ENCODE peak calls at places on chromosome 13, in six cellular contexts. L, D, A, T, J and F are unnamed samples. For H3K4me1, the result is how much of the 10 kb centered on the place peaks cover.

GRCh38 chr13:112711528-112712265 is 21.9 kb downstream of the ATP11A start:
- DNase-seq in L (peak), D (peak), A (no peak), T (peak), J (peak), F (peak)

GRCh38 chr13:100875392-100876043 is 200.9 kb upstream of the TMTC4 start:
- DNase-seq in L (no peak), D (no peak), A (no peak), T (no peak), J (peak), F (no peak)

GRCh38 chr13:83515267-83515666 is 367.0 kb downstream of the SLITRK1 start:
- DNase-seq in L (no peak), D (no peak), A (no peak), T (no peak), J (peak), F (no peak)

GRCh38 chr13:41916173-41916954 is 44.5 kb downstream of the VWA8 start:
- DNase-seq in L (no peak), D (no peak), A (no peak), T (no peak), J (peak), F (no peak)

GRCh38 chr13:33945477-33945876 is 127.5 kb downstream of the RFC3 start:
- DNase-seq in L (no peak), D (no peak), A (no peak), T (no peak), J (no peak), F (no peak)

GRCh38 chr13:97125051-97125809 is 96.9 kb upstream of the MBNL2 start:
- DNase-seq in L (peak), D (peak), A (no peak), T (no peak), J (peak), F (no peak)

GRCh38 chr13:54029226-54029625 is 1000.6 kb downstream of the OLFM4 start:
- DNase-seq in L (no peak), D (no peak), A (no peak), T (no peak), J (no peak), F (no peak)

GRCh38 chr13:42337808-42338600 is 66.1 kb downstream of the AKAP11 start:
- DNase-seq in L (no peak), D (no peak), A (no peak), T (no peak), J (no peak), F (no peak)

GRCh38 chr13:52371736-52372247 is 34.2 kb downstream of the THSD1 start:
- DNase-seq in L (no peak), D (no peak), A (no peak), T (no peak), J (peak), F (no peak)

GRCh38 chr13:102556806-102557205 is 40.0 kb upstream of the TPP2 start:
- DNase-seq in L (no peak), D (no peak), A (no peak), T (no peak), J (no peak), F (no peak)

GRCh38 chr13:110817143-110817542 is 97.7 kb downstream of the ANKRD10 start:
- DNase-seq in L (no peak), D (no peak), A (no peak), T (no peak), J (no peak), F (no peak)

GRCh38 chr13:50419896-50420295 is 404.7 kb downstream of the KCNRG start:
- DNase-seq in L (no peak), D (peak), A (no peak), T (no peak), J (peak), F (no peak)

GRCh38 chr13:48507024-48507423 is 25.9 kb downstream of the RCBTB2 start:
- DNase-seq in L (no peak), D (peak), A (no peak), T (peak), J (no peak), F (no peak)

GRCh38 chr13:40916207-40916998 is 102.7 kb downstream of the ELF1 start:
- DNase-seq in L (no peak), D (no peak), A (no peak), T (no peak), J (peak), F (no peak)

GRCh38 chr13:70253411-70253810 is 145.2 kb upstream of the KLHL1 start:
- DNase-seq in L (no peak), D (no peak), A (no peak), T (no peak), J (no peak), F (no peak)

GRCh38 chr13:108705031-108705430 is 75.6 kb downstream of the MYO16 start:
- DNase-seq in L (no peak), D (no peak), A (no peak), T (no peak), J (no peak), F (no peak)

GRCh38 chr13:64591981-64592380 is 2638.2 kb downstream of the PCDH9 start:
- DNase-seq in L (no peak), D (no peak), A (no peak), T (no peak), J (peak), F (no peak)

GRCh38 chr13:39590466-39591036 is 12.4 kb downstream of the LHFPL6 start:
- DNase-seq in L (no peak), D (no peak), A (no peak), T (no peak), J (no peak), F (no peak)

GRCh38 chr13:52156724-52157251 is 2.6 kb downstream of the NEK3 start:
- DNase-seq in L (no peak), D (no peak), A (no peak), T (no peak), J (peak), F (no peak)

DNA sequence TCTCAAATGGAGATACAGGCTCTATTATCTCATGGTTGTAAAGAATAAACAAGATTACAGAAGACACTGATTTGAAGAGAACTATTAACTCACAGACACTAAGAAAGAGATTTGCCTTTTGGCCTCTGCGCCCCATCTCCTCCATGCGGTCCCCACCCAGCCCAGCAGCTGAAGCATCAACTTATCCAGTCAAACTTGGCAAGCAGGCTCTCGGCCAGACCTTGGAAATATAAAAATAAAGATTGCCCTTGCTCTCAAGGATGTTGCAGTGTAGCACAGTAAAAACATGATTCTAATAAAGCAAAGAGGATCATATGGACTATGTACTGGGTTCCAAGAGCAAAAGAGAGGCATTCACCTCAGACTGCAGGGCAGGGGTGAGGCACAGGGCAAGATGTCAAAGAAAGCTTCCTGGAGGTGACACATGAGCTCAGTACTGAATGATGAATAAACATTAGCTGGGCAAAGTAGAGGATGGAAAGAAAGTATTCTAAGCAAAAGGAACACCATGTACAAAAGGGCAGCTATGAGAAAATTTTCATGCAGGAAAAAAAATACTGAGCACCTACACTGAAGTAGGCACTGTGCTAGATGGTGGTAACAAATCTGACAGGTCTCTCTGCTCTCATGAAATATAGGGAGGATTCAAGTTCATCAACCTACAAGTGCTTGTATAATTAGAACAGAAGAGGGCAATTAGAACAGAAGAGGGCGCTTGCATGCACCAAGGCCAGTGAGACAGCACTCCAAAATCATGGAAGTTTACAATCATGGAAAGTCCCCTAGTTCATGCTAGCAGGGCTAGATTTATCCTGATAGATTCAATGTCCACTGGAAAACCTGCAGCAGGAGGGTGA is 85.0 kb downstream of the SACS start:
- DNase-seq in L (no peak), D (no peak), A (no peak), T (no peak), J (peak), F (no peak)
- TF ChIP-seq CTCF in L (no peak), D (no peak), A (no peak), T (no peak), J (peak), F (no peak)

GRCh38 chr13:99379856-99380255 is 72.7 kb upstream of the GPR183 start:
- DNase-seq in L (no peak), D (no peak), A (no peak), T (no peak), J (no peak), F (no peak)

GRCh38 chr13:99382428-99383133 is 75.4 kb upstream of the GPR183 start:
- DNase-seq in L (no peak), D (no peak), A (no peak), T (no peak), J (no peak), F (no peak)

GRCh38 chr13:99380402-99380801 is 73.2 kb upstream of the GPR183 start:
- DNase-seq in L (no peak), D (no peak), A (no peak), T (no peak), J (no peak), F (no peak)

GRCh38 chr13:99378985-99379734 is 72.0 kb upstream of the GPR183 start:
- DNase-seq in L (no peak), D (no peak), A (no peak), T (no peak), J (no peak), F (no peak)

GRCh38 chr13:99380921-99381645 is 73.9 kb upstream of the GPR183 start:
- DNase-seq in L (no peak), D (no peak), A (no peak), T (no peak), J (no peak), F (no peak)
- H3K4me1 ChIP-seq in L (under half), D (under half), A (under half), T (under half), J (under half), F (under half)

GRCh38 chr13:105597573-105597972 is 937.9 kb downstream of the EFNB2 start:
- DNase-seq in L (no peak), D (no peak), A (no peak), T (no peak), J (no peak), F (no peak)
- H3K27ac ChIP-seq in L (no peak), D (no peak), A (no peak), T (no peak), J (no peak), F (no peak)

GRCh38 chr13:90652036-90652435 is 695.5 kb upstream of the MIR17HG start:
- DNase-seq in L (no peak), D (no peak), A (no peak), T (no peak), J (no peak), F (no peak)

GRCh38 chr13:90654970-90655369 is 692.5 kb upstream of the MIR17HG start:
- DNase-seq in L (no peak), D (no peak), A (no peak), T (no peak), J (no peak), F (no peak)
- TF ChIP-seq CTCF in L (no peak), D (no peak), A (no peak), T (no peak), J (no peak), F (no peak)

GRCh38 chr13:37065893-37066526 is 6.5 kb upstream of the SUPT20H start:
- DNase-seq in L (no peak), D (no peak), A (no peak), T (no peak), J (no peak), F (no peak)

GRCh38 chr13:37070145-37070695 is 10.7 kb upstream of the SUPT20H start:
- DNase-seq in L (no peak), D (no peak), A (no peak), T (no peak), J (no peak), F (no peak)

GRCh38 chr13:37069597-37070103 is 10.2 kb upstream of the SUPT20H start:
- DNase-seq in L (no peak), D (no peak), A (no peak), T (no peak), J (no peak), F (no peak)

GRCh38 chr13:37068962-37069361 is 9.5 kb upstream of the SUPT20H start:
- DNase-seq in L (no peak), D (no peak), A (no peak), T (no peak), J (peak), F (no peak)

GRCh38 chr13:37067874-37068273 is 8.4 kb upstream of the SUPT20H start:
- DNase-seq in L (no peak), D (no peak), A (no peak), T (no peak), J (no peak), F (no peak)
- H3K4me1 ChIP-seq in L (under half), D (under half), A (under half), T (under half), J (under half), F (under half)

DNA sequence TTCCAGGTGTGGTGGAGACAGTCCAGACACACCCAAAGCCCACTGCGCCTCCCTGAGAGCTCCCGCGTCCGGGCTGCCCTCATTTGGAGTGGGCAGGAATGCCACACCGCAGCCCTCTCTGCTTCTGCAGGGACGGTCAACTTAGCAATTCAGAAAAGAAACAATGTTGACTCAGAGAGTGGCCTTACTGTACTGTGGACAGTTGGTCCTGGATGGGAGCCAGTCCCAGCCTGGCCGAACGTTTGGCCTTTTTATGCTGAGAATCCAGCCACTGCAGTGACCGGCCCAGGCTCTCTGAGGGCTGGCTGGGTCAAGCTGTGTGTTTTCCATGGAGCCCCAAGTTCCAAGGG is 7.2 kb downstream of the GAS6 start:
- DNase-seq in L (peak), D (peak), A (peak), T (peak), J (peak), F (no peak)
- H3K27ac ChIP-seq in L (peak), D (peak), A (no peak), T (no peak), J (no peak), F (no peak)

DNA sequence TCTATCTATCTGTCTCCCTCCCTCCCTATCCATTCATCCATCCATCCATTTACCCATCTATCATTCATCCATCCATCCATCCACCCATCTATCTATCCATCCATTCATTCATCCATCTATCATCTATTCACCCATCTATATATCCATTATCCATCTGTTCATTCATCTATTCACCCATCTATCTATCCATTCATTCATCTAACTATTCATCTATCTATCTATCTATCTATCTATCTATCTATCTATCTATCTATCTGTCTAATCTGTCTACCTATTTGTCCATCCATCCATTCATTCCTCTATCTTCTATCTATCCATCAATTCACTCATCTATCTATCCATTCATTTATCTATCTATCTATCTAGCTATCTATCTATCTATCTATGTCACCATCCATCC is 4.4 kb upstream of the CDK8 start:
- DNase-seq in L (no peak), D (no peak), A (no peak), T (no peak), J (no peak), F (no peak)
- TF ChIP-seq CTCF in L (no peak), D (no peak), A (no peak), T (no peak), J (no peak), F (no peak)